ENCODE peak calls at places on chromosomes 13 and 19, in nine cellular contexts. B is neural progenitor cell, E is psoas muscle, Q is tibial artery, P is pancreas, W is testis, X is GM23338, U is sigmoid colon, F is endodermal cell. L is an unnamed sample. For H3K27me3, the result is how much of the 10 kb centered on the place peaks cover.

GRCh38 chr13:77028202-77028601 is 1.2 kb upstream of the FBXL3 start:
- DNase-seq in B (no peak), E (no peak), Q (peak), P (no peak), W (peak), X (no peak), U (no peak), F (no peak), L (no peak)

GRCh38 chr13:82358284-82358683 is 1524.0 kb downstream of the SLITRK1 start:
- DNase-seq in B (no peak), E (no peak), Q (no peak), P (no peak), W (no peak), X (no peak), U (no peak), F (no peak), L (no peak)

GRCh38 chr13:111531505-111531904 is 211.1 kb downstream of the TEX29 start:
- DNase-seq in B (no peak), E (no peak), Q (no peak), P (peak), W (no peak), X (no peak), U (no peak), F (no peak), L (no peak)

GRCh38 chr19:40633207-40633606 is 32.0 kb downstream of the LTBP4 start:
- DNase-seq in B (no peak), E (no peak), Q (no peak), P (no peak), W (no peak), X (no peak), U (no peak), F (no peak), L (no peak)

GRCh38 chr13:50993371-50993770 is 83.8 kb downstream of the RNASEH2B start:
- DNase-seq in B (no peak), E (peak), Q (no peak), P (no peak), W (no peak), X (no peak), U (no peak), F (no peak), L (no peak)

GRCh38 chr19:37855098-37855497 is 51.3 kb downstream of the WDR87 start:
- DNase-seq in B (no peak), E (no peak), Q (no peak), P (peak), W (peak), X (peak), U (no peak), F (no peak), L (peak)

GRCh38 chr13:32824671-32825070 is 191.6 kb upstream of the KL start:
- DNase-seq in B (peak), E (no peak), Q (no peak), P (no peak), W (no peak), X (peak), U (peak), F (peak), L (no peak)

GRCh38 chr19:32676186-32676894 is 692 bp downstream of the RGS9BP start:
- DNase-seq in B (peak), E (peak), Q (no peak), P (peak), W (no peak), X (peak), U (no peak), F (peak), L (peak)

GRCh38 chr13:99484405-99484981 is 16.8 kb upstream of the TM9SF2 start:
- DNase-seq in B (no peak), E (no peak), Q (no peak), P (no peak), W (no peak), X (no peak), U (no peak), F (no peak), L (no peak)

DNA sequence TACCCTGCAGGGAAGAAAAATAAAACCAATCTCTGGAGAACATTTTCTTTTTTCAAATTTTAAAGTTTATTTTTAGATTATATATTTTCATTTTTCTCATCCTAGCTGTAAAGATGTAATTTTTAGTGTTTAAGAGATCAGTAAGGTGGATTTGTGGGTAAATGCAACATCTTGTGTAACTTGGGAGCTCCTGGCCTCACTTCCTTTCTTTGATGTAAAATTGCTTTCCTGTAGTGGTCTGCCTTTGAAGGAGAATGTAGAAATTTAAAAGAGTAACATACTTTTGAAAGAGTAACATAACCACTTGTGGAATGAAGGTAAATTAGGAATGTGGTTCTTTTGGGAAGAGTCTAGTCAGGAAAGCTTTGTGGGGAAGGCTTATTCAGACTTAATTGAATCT is 95.7 kb upstream of the AKAP11 start:
- DNase-seq in B (no peak), E (no peak), Q (no peak), P (no peak), W (no peak), X (no peak), U (no peak), F (no peak), L (no peak)
- TF ChIP-seq CTCF in B (no peak), E (no peak), Q (no peak), P (no peak), W (no peak), X (no peak), U (no peak), F (no peak), L (no peak)

DNA sequence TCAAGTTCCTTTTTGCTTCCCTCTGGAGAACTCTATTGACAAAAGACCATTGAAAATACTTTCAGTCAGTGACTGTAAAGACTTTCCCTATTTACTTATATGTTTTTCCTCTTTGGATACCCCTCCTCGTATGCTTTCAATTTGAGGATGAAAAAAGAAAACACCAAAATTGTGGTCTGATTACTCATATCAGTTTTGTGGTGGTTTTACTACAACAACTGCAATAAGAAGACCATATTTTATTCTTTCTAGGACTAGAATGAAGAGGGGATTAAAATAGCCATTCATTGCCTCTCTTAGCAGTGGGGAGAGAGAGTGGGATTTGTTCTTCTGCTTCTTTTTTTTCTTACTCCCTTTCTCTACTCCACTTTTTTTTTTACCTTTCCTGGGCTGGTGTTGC is 113.1 kb downstream of the ESD start:
- DNase-seq in B (no peak), E (no peak), Q (no peak), P (no peak), W (no peak), X (no peak), U (no peak), F (no peak), L (peak)
- H3K4me3 ChIP-seq in B (no peak), E (no peak), Q (no peak), P (no peak), W (no peak), X (no peak), U (no peak), F (peak), L (no peak)

GRCh38 chr13:20192470-20193141 is at the start of gene GJB2:
- DNase-seq in B (peak), E (no peak), Q (no peak), P (no peak), W (no peak), X (peak), U (no peak), F (peak), L (no peak)
- H3K27me3 ChIP-seq in B (half or more), E (under half), Q (under half), P (under half), W (under half), X (half or more), U (half or more), F (half or more), L (under half)

DNA sequence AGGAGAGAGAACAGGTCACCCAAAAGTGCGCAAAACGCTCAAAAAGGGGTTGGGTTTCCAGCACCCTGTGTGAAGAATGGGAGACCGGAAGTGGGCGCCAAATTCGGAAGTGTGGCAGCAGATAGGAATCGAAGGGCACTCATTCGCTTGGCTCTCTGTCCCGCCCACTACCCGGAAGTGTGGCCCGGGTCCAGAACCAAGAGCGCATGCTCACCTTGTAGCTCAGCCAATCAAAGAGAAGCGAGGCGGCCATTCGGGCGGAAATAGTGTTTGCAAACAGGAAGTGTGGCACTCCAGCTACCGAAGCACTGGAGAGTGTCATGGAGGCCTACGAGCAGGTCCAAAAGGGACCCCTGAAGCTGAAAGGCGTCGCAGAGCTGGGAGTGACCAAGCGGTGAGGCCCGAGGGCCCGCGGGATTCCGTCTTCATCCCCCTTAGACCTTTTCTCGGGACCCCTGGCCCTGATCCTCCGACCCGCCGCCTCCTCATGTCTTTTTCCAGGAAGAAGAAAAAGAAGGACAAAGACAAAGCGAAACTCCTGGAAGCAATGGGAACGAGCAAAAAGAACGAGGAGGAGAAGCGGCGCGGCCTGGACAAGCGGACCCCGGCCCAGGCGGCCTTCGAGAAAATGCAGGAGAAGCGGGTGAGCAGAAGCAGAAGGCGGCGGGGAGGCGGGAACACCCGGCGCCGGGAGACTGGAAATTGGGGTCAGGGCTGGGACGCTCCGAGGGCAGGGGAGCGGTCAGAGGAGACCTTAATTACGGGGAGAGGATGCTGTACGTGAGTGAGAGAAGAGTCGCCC is at the start of gene FAM32A:
- DNase-seq in B (peak), E (peak), Q (peak), P (peak), W (peak), X (peak), U (peak), F (peak), L (peak)
- TF ChIP-seq CTCF in B (peak), E (peak), Q (peak), P (no peak), W (peak), X (peak), U (no peak), F (peak), L (peak)

DNA sequence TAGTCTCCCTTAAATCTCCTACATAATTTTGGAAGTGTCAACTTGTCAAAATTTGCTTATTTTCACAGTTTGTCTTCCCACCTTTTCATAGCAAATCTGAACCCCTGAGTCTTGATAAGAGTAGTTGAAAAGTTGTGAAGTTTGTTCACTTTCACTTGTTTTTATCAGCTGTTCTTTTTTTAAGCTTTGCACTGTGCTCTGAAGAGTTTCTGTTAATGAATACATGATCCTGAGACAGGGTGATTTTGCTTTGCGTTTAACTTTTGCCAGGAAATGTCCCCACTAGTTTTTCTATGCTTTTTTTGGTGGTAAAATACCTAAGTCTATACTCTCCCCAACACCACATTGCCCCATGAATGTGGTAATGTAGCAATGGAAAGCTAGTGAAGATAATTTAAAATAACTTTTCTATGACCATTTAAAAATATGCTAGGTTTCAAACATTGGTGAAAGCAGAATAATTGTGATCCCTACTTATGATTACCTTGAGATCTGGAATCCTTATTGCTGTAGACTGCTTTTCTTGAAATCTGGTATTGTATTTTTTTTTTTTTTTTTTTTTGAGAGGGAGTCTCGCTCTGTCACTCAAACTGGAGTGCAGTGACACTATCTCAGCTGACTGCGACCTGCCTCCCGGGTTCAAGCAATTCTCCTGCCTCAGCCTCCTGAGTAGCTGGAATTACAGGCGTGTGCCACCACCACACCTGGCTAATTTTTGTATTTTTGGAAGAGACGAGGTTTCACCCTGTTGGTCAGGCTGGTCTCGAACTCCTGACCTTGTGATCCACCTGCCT is 5.4 kb downstream of the NUP58 start:
- DNase-seq in B (no peak), E (no peak), Q (no peak), P (no peak), W (no peak), X (no peak), U (no peak), F (no peak), L (no peak)
- H3K4me3 ChIP-seq in B (no peak), E (no peak), Q (no peak), P (no peak), W (no peak), X (no peak), U (no peak), F (no peak), L (no peak)

GRCh38 chr19:50312967-50313811 is 16.0 kb downstream of the KCNC3 start:
- DNase-seq in B (no peak), E (no peak), Q (no peak), P (no peak), W (no peak), X (peak), U (no peak), F (no peak), L (no peak)
- H3K27me3 ChIP-seq in B (half or more), E (under half), Q (under half), P (under half), W (under half), X (under half), U (half or more), F (under half), L (under half)